ENCODE peak calls at places on chromosome X, in nine cellular contexts. A, K, Z, W, D, C, O, N and J are unnamed samples.

GRCh38 chrX:54509401-54509800 is 13.4 kb upstream of the FGD1 start:
- DNase-seq in A (peak), K (no peak), Z (no peak), W (no peak), D (no peak), C (no peak), O (no peak), N (no peak), J (no peak)

GRCh38 chrX:42755820-42756219 is 22.1 kb downstream of the PPP1R2C start:
- DNase-seq in A (peak), K (no peak), Z (no peak), W (no peak), D (no peak), C (no peak), O (no peak), N (no peak), J (no peak)

GRCh38 chrX:119763175-119763574 is 4.8 kb downstream of the SOWAHD start:
- DNase-seq in A (peak), K (no peak), Z (no peak), W (peak), D (no peak), C (no peak), O (no peak), N (no peak), J (no peak)

GRCh38 chrX:9604111-9604907 is 139.5 kb downstream of the TBL1X start:
- DNase-seq in A (no peak), K (no peak), Z (peak), W (no peak), D (no peak), C (no peak), O (no peak), N (no peak), J (no peak)

GRCh38 chrX:46819136-46819535 is 17.7 kb upstream of the RP2 start:
- DNase-seq in A (no peak), K (no peak), Z (no peak), W (no peak), D (no peak), C (no peak), O (no peak), N (no peak), J (no peak)

GRCh38 chrX:96394566-96394965 is 290.1 kb upstream of the DIAPH2 start:
- DNase-seq in A (no peak), K (no peak), Z (no peak), W (no peak), D (no peak), C (no peak), O (no peak), N (no peak), J (no peak)

GRCh38 chrX:7262551-7262950 is 114.6 kb upstream of the PUDP start:
- DNase-seq in A (no peak), K (no peak), Z (no peak), W (no peak), D (no peak), C (no peak), O (no peak), N (no peak), J (no peak)

GRCh38 chrX:68146054-68146453 is 287.2 kb downstream of the OPHN1 start:
- DNase-seq in A (peak), K (no peak), Z (no peak), W (peak), D (peak), C (no peak), O (no peak), N (no peak), J (no peak)

GRCh38 chrX:154091678-154092077 is 5.8 kb downstream of the MECP2 start:
- DNase-seq in A (no peak), K (no peak), Z (no peak), W (no peak), D (no peak), C (no peak), O (no peak), N (no peak), J (no peak)

GRCh38 chrX:146907391-146908240 is 93.1 kb upstream of the CXorf51A start:
- DNase-seq in A (peak), K (no peak), Z (no peak), W (no peak), D (no peak), C (no peak), O (no peak), N (no peak), J (no peak)

GRCh38 chrX:153983321-153983729 is 10.8 kb downstream of the TMEM187 start:
- DNase-seq in A (no peak), K (no peak), Z (no peak), W (no peak), D (no peak), C (no peak), O (no peak), N (no peak), J (no peak)

GRCh38 chrX:118179718-118180117 is 63.1 kb upstream of the KLHL13 start:
- DNase-seq in A (no peak), K (no peak), Z (no peak), W (no peak), D (no peak), C (no peak), O (no peak), N (no peak), J (no peak)

GRCh38 chrX:23317799-23318724 is 16.6 kb upstream of the PTCHD1 start:
- DNase-seq in A (peak), K (peak), Z (no peak), W (no peak), D (peak), C (no peak), O (no peak), N (no peak), J (no peak)

GRCh38 chrX:134013092-134013497 is 27.7 kb upstream of the GPC3 start:
- DNase-seq in A (peak), K (no peak), Z (no peak), W (peak), D (no peak), C (no peak), O (no peak), N (no peak), J (no peak)

GRCh38 chrX:119990995-119991787 is 47.6 kb upstream of the NKAP start:
- DNase-seq in A (no peak), K (no peak), Z (no peak), W (no peak), D (peak), C (no peak), O (no peak), N (no peak), J (no peak)

GRCh38 chrX:151177141-151178027 is 1.0 kb downstream of the GPR50 start:
- DNase-seq in A (no peak), K (no peak), Z (no peak), W (no peak), D (no peak), C (no peak), O (no peak), N (no peak), J (no peak)

GRCh38 chrX:115098897-115099296 is 81.5 kb upstream of the IL13RA2 start:
- DNase-seq in A (no peak), K (no peak), Z (no peak), W (no peak), D (no peak), C (no peak), O (no peak), N (no peak), J (no peak)

GRCh38 chrX:151736685-151737084 is 2.1 kb downstream of the CNGA2 start:
- DNase-seq in A (no peak), K (no peak), Z (no peak), W (no peak), D (no peak), C (no peak), O (no peak), N (no peak), J (no peak)

GRCh38 chrX:37287741-37288424 is 61.3 kb upstream of the PRRG1 start:
- DNase-seq in A (no peak), K (no peak), Z (no peak), W (no peak), D (no peak), C (no peak), O (no peak), N (no peak), J (no peak)

GRCh38 chrX:65587616-65588526 is 53.3 kb upstream of the LAS1L start:
- DNase-seq in A (peak), K (no peak), Z (peak), W (no peak), D (no peak), C (no peak), O (no peak), N (no peak), J (no peak)

GRCh38 chrX:31871989-31872388 is 800.1 kb upstream of the FTHL17 start:
- DNase-seq in A (no peak), K (no peak), Z (no peak), W (no peak), D (no peak), C (no peak), O (no peak), N (no peak), J (no peak)

GRCh38 chrX:75784689-75785491 is at the start of gene MAGEE2:
- DNase-seq in A (no peak), K (peak), Z (no peak), W (no peak), D (peak), C (no peak), O (no peak), N (no peak), J (no peak)

GRCh38 chrX:122188751-122189150 is 995.3 kb upstream of the GRIA3 start:
- DNase-seq in A (no peak), K (no peak), Z (no peak), W (no peak), D (no peak), C (no peak), O (no peak), N (no peak), J (no peak)

GRCh38 chrX:43949669-43950068 is 23.5 kb downstream of the NDP start:
- DNase-seq in A (peak), K (peak), Z (peak), W (no peak), D (no peak), C (no peak), O (no peak), N (no peak), J (no peak)